ENCODE peak calls at places on chromosomes 6 and 20, in seven cellular contexts. W is ureter; G is mesothelial cell of epicardium; Y is stimulated activated naive CD4-positive, alpha-beta T cell; O is stimulated activated CD4-positive, alpha-beta T cell treated with anti-CD3 and anti-CD28 coated beads, Interleukin-15, amount 100 ng/mL, for 1 hour; D is ELF-1; A is DND-41. J is an unnamed sample.
A peak's percentile ranks its signal among the peaks of the same experiment; 100 is the strongest.

GRCh38 chr20:46030290-46031013 is 1.4 kb downstream of the SLC12A5 start:
- DNase-seq in O (no peak), W (no peak), G (no peak), A (no peak), D (peak; percentile 33), Y (no peak), J (no peak)

GRCh38 chr6:170026272-170027110 is 264.4 kb downstream of the DLL1 start:
- DNase-seq in G (no peak), D (peak; percentile 88), O (no peak), W (peak; percentile 78), Y (no peak), A (no peak), J (no peak)

GRCh38 chr6:10451828-10452509 is 37.1 kb upstream of the TFAP2A start:
- DNase-seq in G (no peak), O (no peak), D (peak; percentile 46), W (peak; percentile 66), A (no peak), Y (no peak), J (peak; percentile 61)

GRCh38 chr20:2335096-2335495 is 39.3 kb downstream of the TGM3 start:
- DNase-seq in Y (no peak), G (no peak), W (no peak), A (no peak), O (no peak), D (no peak), J (no peak)

GRCh38 chr6:75437451-75438185 is 56.0 kb downstream of the FILIP1 start:
- DNase-seq in G (no peak), D (no peak), O (no peak), Y (no peak), A (no peak), W (no peak), J (no peak)

GRCh38 chr6:109458774-109459531 is 3.4 kb upstream of the MICAL1 start:
- DNase-seq in A (no peak), G (no peak), W (no peak), O (no peak), Y (no peak), D (no peak), J (no peak)

GRCh38 chr6:88780714-88781389 is 182.6 kb downstream of the RNGTT start:
- DNase-seq in Y (peak; percentile 15), W (peak; percentile 53), G (no peak), A (peak; percentile 62), D (peak; percentile 73), O (no peak), J (peak; percentile 53)

GRCh38 chr6:166006593-166007301 is 160.9 kb downstream of the TBXT start:
- DNase-seq in G (no peak), D (no peak), Y (no peak), O (no peak), W (no peak), A (no peak), J (no peak)

GRCh38 chr6:109242029-109242428 is 140.2 kb downstream of the CD164 start:
- DNase-seq in W (no peak), Y (no peak), D (no peak), A (no peak), O (no peak), G (no peak), J (no peak)

GRCh38 chr6:29916741-29917140 is 25.6 kb upstream of the HLA-A start:
- DNase-seq in O (no peak), D (no peak), Y (no peak), G (no peak), A (no peak), W (no peak), J (no peak)

GRCh38 chr20:46158476-46158987 is 40.4 kb downstream of the CD40 start:
- DNase-seq in G (no peak), Y (no peak), D (no peak), W (no peak), O (no peak), A (no peak), J (no peak)

GRCh38 chr6:137155830-137156229 is 17.6 kb downstream of the IL22RA2 start:
- DNase-seq in D (no peak), Y (no peak), O (no peak), G (no peak), W (no peak), A (peak; percentile 80), J (peak; percentile 54)

GRCh38 chr6:3144571-3144970 is 12.8 kb downstream of the TUBB2A start:
- DNase-seq in Y (no peak), W (no peak), A (no peak), O (no peak), G (no peak), D (no peak), J (no peak)

GRCh38 chr6:167445568-167445967 is 120.7 kb downstream of the TTLL2 start:
- DNase-seq in A (no peak), O (no peak), W (no peak), G (no peak), Y (no peak), D (no peak), J (no peak)

GRCh38 chr20:54470697-54471096 is 4.7 kb upstream of the DOK5 start:
- DNase-seq in O (no peak), D (no peak), G (no peak), W (no peak), Y (no peak), A (no peak), J (no peak)

GRCh38 chr6:157198425-157199279 is 124.7 kb downstream of the TMEM242 start:
- DNase-seq in A (no peak), W (peak; percentile 92), Y (no peak), G (no peak), D (no peak), O (no peak), J (no peak)

GRCh38 chr6:160767019-160767646 is 65.1 kb downstream of the PLG start:
- DNase-seq in W (peak; percentile 84), Y (no peak), D (peak; percentile 85), G (peak; percentile 51), A (no peak), O (peak; percentile 47), J (no peak)

J was measured in stromal cell of bone marrow.